ENCODE peak calls at places on chromosomes 6 and 20, in four cellular contexts. V is left lung; W is naive thymus-derived CD4-positive, alpha-beta T cell; S is breast epithelium. N is an unnamed sample. For H3K4me1, the result is how much of the 10 kb centered on the place peaks cover.

GRCh38 chr6:164106345-164106769 is 691.8 kb downstream of the QKI start:
- DNase-seq in V (no peak), W (no peak), S (no peak), N (peak)

GRCh38 chr20:20450461-20451027 is 82.6 kb downstream of the INSM1 start:
- DNase-seq in V (no peak), W (no peak), S (no peak), N (peak)

GRCh38 chr20:59405226-59405815 is 104.9 kb downstream of the EDN3 start:
- DNase-seq in V (no peak), W (no peak), S (no peak), N (no peak)

GRCh38 chr6:103687430-103687829 is 1172.3 kb downstream of the HACE1 start:
- DNase-seq in V (no peak), W (no peak), S (no peak), N (no peak)

GRCh38 chr6:56808871-56809359 is 146.0 kb upstream of the BEND6 start:
- DNase-seq in V (no peak), W (no peak), S (no peak), N (no peak)

GRCh38 chr20:37711001-37711400 is 17.2 kb downstream of the CTNNBL1 start:
- DNase-seq in V (no peak), W (no peak), S (no peak), N (no peak)

GRCh38 chr6:117829594-117830319 is 77.3 kb upstream of the SLC35F1 start:
- DNase-seq in V (no peak), W (no peak), S (no peak), N (no peak)

GRCh38 chr6:169288591-169288990 is 34.9 kb upstream of the THBS2 start:
- DNase-seq in V (no peak), W (no peak), S (no peak), N (no peak)

GRCh38 chr6:33198159-33198852 is 2.2 kb downstream of the RXRB start:
- DNase-seq in V (no peak), W (no peak), S (no peak), N (no peak)

GRCh38 chr20:44231193-44231592 is 15.9 kb upstream of the GDAP1L1 start:
- DNase-seq in V (no peak), W (no peak), S (no peak), N (no peak)

GRCh38 chr20:1734269-1734858 is 76.8 kb upstream of the SIRPG start:
- DNase-seq in V (no peak), W (peak), S (no peak), N (no peak)

GRCh38 chr6:13165518-13166186 is 162.7 kb downstream of the TBC1D7 start:
- DNase-seq in V (no peak), W (no peak), S (no peak), N (no peak)

GRCh38 chr6:19999319-20000191 is 162.4 kb downstream of the ID4 start:
- DNase-seq in V (no peak), W (no peak), S (no peak), N (no peak)

GRCh38 chr6:137166247-137167098 is 7.0 kb downstream of the IL22RA2 start:
- DNase-seq in V (no peak), W (no peak), S (no peak), N (no peak)

GRCh38 chr6:111550953-111551352 is 54.7 kb downstream of the TRAF3IP2 start:
- DNase-seq in V (no peak), W (no peak), S (no peak), N (no peak)

GRCh38 chr6:145735356-145736165 is at the start of gene EPM2A:
- DNase-seq in V (peak), W (peak), S (peak), N (peak)

GRCh38 chr20:39563406-39563805 is 601.3 kb downstream of the DHX35 start:
- DNase-seq in V (no peak), W (no peak), S (no peak), N (no peak)

GRCh38 chr20:20078041-20078440 is 25.7 kb downstream of the CFAP61 start:
- DNase-seq in V (no peak), W (no peak), S (no peak), N (no peak)

GRCh38 chr20:2978519-2978918 is 64.9 kb upstream of the GNRH2 start:
- DNase-seq in V (no peak), W (no peak), S (no peak), N (no peak)

GRCh38 chr20:31894980-31895675 is 24.7 kb downstream of the TTLL9 start:
- DNase-seq in V (peak), W (peak), S (peak), N (no peak)

GRCh38 chr6:20366082-20366834 is 35.4 kb upstream of the E2F3 start:
- DNase-seq in V (no peak), W (peak), S (peak), N (no peak)

GRCh38 chr20:19539191-19539590 is 218.9 kb upstream of the RIN2 start:
- DNase-seq in V (no peak), W (no peak), S (no peak), N (no peak)

GRCh38 chr20:45340951-45341350 is 7.3 kb downstream of the SDC4 start:
- DNase-seq in V (no peak), W (no peak), S (no peak), N (no peak)
- H3K4me1 ChIP-seq in V (half or more), W (under half), S (half or more), N (under half)

GRCh38 chr20:46709055-46709458 is 392 bp upstream of the SLC2A10 start:
- DNase-seq in V (no peak), W (no peak), S (no peak), N (no peak)
- H3K4me3 ChIP-seq in V (peak), W (no peak), S (peak), N (peak)

GRCh38 chr6:15391500-15391899 is 145.6 kb downstream of the JARID2 start:
- DNase-seq in V (no peak), W (no peak), S (no peak), N (no peak)
- H3K4me1 ChIP-seq in V (under half), W (under half), S (under half), N (half or more)

GRCh38 chr6:3841066-3841454 is 8.1 kb upstream of the FAM50B start:
- DNase-seq in V (no peak), W (no peak), S (no peak), N (no peak)
- H3K4me3 ChIP-seq in V (no peak), W (no peak), S (no peak), N (no peak)

DNA sequence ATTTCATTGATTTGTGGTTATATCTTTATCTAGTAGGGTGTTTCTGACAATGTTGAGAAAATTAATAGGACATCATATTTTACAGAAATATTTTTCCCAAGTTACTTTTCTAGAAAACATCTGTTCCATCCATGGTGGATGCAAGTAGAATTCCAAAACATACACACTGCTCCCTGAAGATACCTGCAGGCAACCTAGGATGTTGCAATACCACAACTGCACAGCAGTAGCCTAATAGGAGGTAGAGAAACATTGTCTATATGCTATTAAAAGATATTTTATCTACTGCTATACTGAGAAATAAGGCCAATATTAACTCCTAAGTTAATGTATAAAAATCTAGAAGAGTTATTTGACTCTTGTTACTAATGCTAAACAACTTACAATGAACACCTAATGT is 6.8 kb downstream of the ILRUN start:
- DNase-seq in V (no peak), W (no peak), S (no peak), N (no peak)
- H3K4me1 ChIP-seq in V (under half), W (under half), S (under half), N (under half)

GRCh38 chr20:50802289-50802688 is 7.4 kb downstream of the BCAS4 start:
- DNase-seq in V (no peak), W (no peak), S (no peak), N (no peak)

GRCh38 chr20:50804453-50805348 is 9.8 kb downstream of the BCAS4 start:
- DNase-seq in V (no peak), W (peak), S (no peak), N (no peak)

GRCh38 chr20:50806126-50806768 is 11.4 kb downstream of the BCAS4 start:
- DNase-seq in V (no peak), W (no peak), S (no peak), N (no peak)

GRCh38 chr20:50801747-50802125 is 6.9 kb downstream of the BCAS4 start:
- DNase-seq in V (no peak), W (no peak), S (no peak), N (no peak)

GRCh38 chr20:50805349-50805684 is 10.5 kb downstream of the BCAS4 start:
- DNase-seq in V (no peak), W (no peak), S (no peak), N (no peak)
- H3K4me3 ChIP-seq in V (no peak), W (no peak), S (no peak), N (no peak)

GRCh38 chr6:121851056-121851455 is 415.6 kb downstream of the GJA1 start:
- DNase-seq in V (no peak), W (no peak), S (no peak), N (no peak)
- H3K4me1 ChIP-seq in V (under half), W (under half), S (under half), N (under half)

GRCh38 chr6:41371992-41372525 is 36.7 kb downstream of the NCR2 start:
- DNase-seq in V (no peak), W (peak), S (no peak), N (no peak)

GRCh38 chr6:41373367-41373918 is 38.0 kb downstream of the NCR2 start:
- DNase-seq in V (no peak), W (no peak), S (no peak), N (no peak)

GRCh38 chr6:41371461-41371991 is 36.1 kb downstream of the NCR2 start:
- DNase-seq in V (no peak), W (no peak), S (no peak), N (peak)

GRCh38 chr6:41373919-41374617 is 38.7 kb downstream of the NCR2 start:
- DNase-seq in V (no peak), W (no peak), S (no peak), N (no peak)

GRCh38 chr6:41372526-41373366 is 37.3 kb downstream of the NCR2 start:
- DNase-seq in V (no peak), W (no peak), S (no peak), N (no peak)
- H3K4me3 ChIP-seq in V (peak), W (peak), S (peak), N (no peak)